ENCODE peak calls at places on chromosomes 11 and 22, in nine cellular contexts. O is Calu3, G is HAP-1, Z is anterior cingulate cortex, F is right lobe of liver, L is mammary epithelial cell, J is heart right ventricle, I is NCI-H2081, C is adipocyte. E is an unnamed sample.

GRCh38 chr11:66317322-66317765 is 500 bp upstream of the CD248 start:
- DNase-seq in O (no peak), G (no peak), Z (peak), F (no peak), L (no peak), J (peak), I (no peak), C (peak), E (no peak)

GRCh38 chr11:109885006-109885405 is 208.2 kb upstream of the ZC3H12C start:
- DNase-seq in O (no peak), G (peak), Z (no peak), F (no peak), L (no peak), J (no peak), I (no peak), C (no peak), E (no peak)

GRCh38 chr11:57405271-57405890 is 14.9 kb upstream of the PRG2 start:
- DNase-seq in O (no peak), G (no peak), Z (no peak), F (no peak), L (no peak), J (no peak), I (no peak), C (no peak), E (no peak)

GRCh38 chr11:112637046-112637445 is 324.2 kb upstream of the NCAM1 start:
- DNase-seq in O (no peak), G (no peak), Z (peak), F (no peak), L (no peak), J (no peak), I (no peak), C (no peak), E (no peak)

GRCh38 chr11:2791139-2791520 is 91.3 kb upstream of the KCNQ1OT1 start:
- DNase-seq in O (no peak), G (no peak), Z (no peak), F (peak), L (no peak), J (peak), I (no peak), C (no peak), E (no peak)

GRCh38 chr22:48894804-48895250 is 932.8 kb downstream of the BRD1 start:
- DNase-seq in O (no peak), G (no peak), Z (no peak), F (peak), L (no peak), J (no peak), I (no peak), C (no peak), E (no peak)

GRCh38 chr11:60377737-60378136 is 595 bp upstream of the MS4A7 start:
- DNase-seq in O (no peak), G (no peak), Z (no peak), F (no peak), L (no peak), J (no peak), I (no peak), C (no peak), E (no peak)

GRCh38 chr22:37219534-37219933 is 7.3 kb upstream of the SSTR3 start:
- DNase-seq in O (no peak), G (no peak), Z (no peak), F (no peak), L (no peak), J (no peak), I (no peak), C (no peak), E (no peak)

GRCh38 chr22:25368271-25368670 is 148.8 kb downstream of the CRYBB2 start:
- DNase-seq in O (no peak), G (no peak), Z (no peak), F (no peak), L (no peak), J (no peak), I (no peak), C (peak), E (no peak)

GRCh38 chr11:77014669-77015068 is 19.5 kb upstream of the B3GNT6 start:
- DNase-seq in O (no peak), G (no peak), Z (no peak), F (no peak), L (no peak), J (no peak), I (no peak), C (no peak), E (no peak)

E was measured in endothelial cell.